ENCODE peak calls at places on chromosomes 16 and 17, in six cellular contexts. One of them, this sample, is unnamed.

GRCh38 chr16:58938856-58939255 is 204.7 kb upstream of the GOT2 start:
- DNase-seq in stomach: no peak
- DNase-seq in A549: no peak
- DNase-seq in H1: no peak
- DNase-seq in body of pancreas: no peak
- DNase-seq in lower leg skin: no peak
- DNase-seq in this sample: no peak

GRCh38 chr17:77782611-77783010 is 175.9 kb upstream of the TNRC6C start:
- DNase-seq in lower leg skin: no peak
- DNase-seq in body of pancreas: no peak
- DNase-seq in stomach: no peak
- DNase-seq in H1: no peak
- DNase-seq in A549: no peak
- DNase-seq in this sample: no peak

GRCh38 chr17:79294459-79295071 is 219.9 kb downstream of the ENGASE start:
- DNase-seq in A549: peak
- DNase-seq in lower leg skin: no peak
- DNase-seq in body of pancreas: peak
- DNase-seq in H1: peak
- DNase-seq in stomach: peak
- DNase-seq in this sample: peak

GRCh38 chr16:49439050-49439449 is 65.4 kb downstream of the C16orf78 start:
- DNase-seq in lower leg skin: no peak
- DNase-seq in body of pancreas: no peak
- DNase-seq in stomach: no peak
- DNase-seq in H1: no peak
- DNase-seq in A549: no peak
- DNase-seq in this sample: no peak

GRCh38 chr16:88634141-88634993 is 4.0 kb upstream of the IL17C start:
- DNase-seq in A549: no peak
- DNase-seq in body of pancreas: no peak
- DNase-seq in lower leg skin: no peak
- DNase-seq in stomach: peak
- DNase-seq in H1: no peak
- DNase-seq in this sample: peak

GRCh38 chr16:52577130-52577706 is 30.3 kb upstream of the TOX3 start:
- DNase-seq in lower leg skin: no peak
- DNase-seq in body of pancreas: no peak
- DNase-seq in A549: no peak
- DNase-seq in stomach: no peak
- DNase-seq in H1: no peak
- DNase-seq in this sample: no peak

GRCh38 chr17:21157586-21158370 is 31.0 kb downstream of the DHRS7B start:
- DNase-seq in A549: no peak
- DNase-seq in H1: no peak
- DNase-seq in lower leg skin: no peak
- DNase-seq in stomach: no peak
- DNase-seq in body of pancreas: no peak
- DNase-seq in this sample: no peak

GRCh38 chr16:54244061-54244886 is 42.3 kb downstream of the IRX3 start:
- DNase-seq in stomach: no peak
- DNase-seq in body of pancreas: no peak
- DNase-seq in H1: no peak
- DNase-seq in lower leg skin: no peak
- DNase-seq in A549: no peak
- DNase-seq in this sample: no peak

GRCh38 chr16:7849891-7850290 is 517.2 kb downstream of the RBFOX1 start:
- DNase-seq in A549: no peak
- DNase-seq in H1: no peak
- DNase-seq in body of pancreas: peak
- DNase-seq in stomach: no peak
- DNase-seq in lower leg skin: no peak
- DNase-seq in this sample: no peak

GRCh38 chr16:67723151-67723915 is 4.2 kb upstream of the GFOD2 start:
- DNase-seq in A549: no peak
- DNase-seq in stomach: no peak
- DNase-seq in body of pancreas: no peak
- DNase-seq in lower leg skin: no peak
- DNase-seq in H1: no peak
- DNase-seq in this sample: no peak

GRCh38 chr16:29708917-29709600 is 30.1 kb downstream of the QPRT start:
- DNase-seq in stomach: no peak
- DNase-seq in H1: peak
- DNase-seq in A549: no peak
- DNase-seq in lower leg skin: no peak
- DNase-seq in body of pancreas: no peak
- DNase-seq in this sample: no peak

GRCh38 chr16:57945740-57946138 is 25.2 kb downstream of the CNGB1 start:
- DNase-seq in stomach: no peak
- DNase-seq in A549: no peak
- DNase-seq in lower leg skin: no peak
- DNase-seq in H1: no peak
- DNase-seq in body of pancreas: no peak
- DNase-seq in this sample: no peak

GRCh38 chr17:61806081-61806828 is 57.1 kb downstream of the BRIP1 start:
- DNase-seq in H1: no peak
- DNase-seq in lower leg skin: no peak
- DNase-seq in A549: no peak
- DNase-seq in stomach: no peak
- DNase-seq in body of pancreas: no peak
- DNase-seq in this sample: no peak

GRCh38 chr16:54576776-54577175 is 290.2 kb upstream of the IRX3 start:
- DNase-seq in lower leg skin: no peak
- DNase-seq in body of pancreas: no peak
- DNase-seq in H1: no peak
- DNase-seq in stomach: no peak
- DNase-seq in A549: no peak
- DNase-seq in this sample: no peak

GRCh38 chr17:49996495-49997255 is 1.7 kb upstream of the DLX3 start:
- DNase-seq in A549: peak
- DNase-seq in body of pancreas: peak
- DNase-seq in stomach: peak
- DNase-seq in H1: no peak
- DNase-seq in lower leg skin: no peak
- DNase-seq in this sample: peak

GRCh38 chr16:6081320-6081976 is 983.9 kb upstream of the EEF2KMT start:
- DNase-seq in H1: peak
- DNase-seq in A549: peak
- DNase-seq in stomach: no peak
- DNase-seq in lower leg skin: no peak
- DNase-seq in body of pancreas: peak
- DNase-seq in this sample: peak

GRCh38 chr16:12568438-12568837 is 235.2 kb downstream of the CPPED1 start:
- DNase-seq in lower leg skin: no peak
- DNase-seq in body of pancreas: no peak
- DNase-seq in A549: no peak
- DNase-seq in H1: no peak
- DNase-seq in stomach: no peak
- DNase-seq in this sample: no peak

GRCh38 chr17:64785050-64785449 is 122.9 kb upstream of the SMURF2 start:
- DNase-seq in stomach: no peak
- DNase-seq in A549: no peak
- DNase-seq in body of pancreas: peak
- DNase-seq in lower leg skin: no peak
- DNase-seq in H1: no peak
- DNase-seq in this sample: no peak

GRCh38 chr16:66041907-66042306 is 324.6 kb upstream of the CDH5 start:
- DNase-seq in H1: no peak
- DNase-seq in A549: no peak
- DNase-seq in lower leg skin: no peak
- DNase-seq in stomach: no peak
- DNase-seq in body of pancreas: no peak
- DNase-seq in this sample: no peak

GRCh38 chr16:86185089-86185488 is 286.1 kb downstream of the IRF8 start:
- DNase-seq in body of pancreas: no peak
- DNase-seq in stomach: no peak
- DNase-seq in H1: no peak
- DNase-seq in A549: no peak
- DNase-seq in lower leg skin: no peak
- DNase-seq in this sample: no peak

GRCh38 chr17:44903012-44903685 is 3.9 kb upstream of the EFTUD2 start:
- DNase-seq in body of pancreas: no peak
- DNase-seq in A549: no peak
- DNase-seq in stomach: no peak
- DNase-seq in H1: no peak
- DNase-seq in lower leg skin: no peak
- DNase-seq in this sample: no peak

GRCh38 chr17:79301469-79301868 is 226.8 kb downstream of the ENGASE start:
- DNase-seq in body of pancreas: no peak
- DNase-seq in H1: no peak
- DNase-seq in A549: no peak
- DNase-seq in stomach: no peak
- DNase-seq in lower leg skin: no peak
- DNase-seq in this sample: no peak

GRCh38 chr16:30760160-30760559 is 1.7 kb downstream of the CFAP119 start:
- DNase-seq in A549: no peak
- DNase-seq in lower leg skin: no peak
- DNase-seq in body of pancreas: no peak
- DNase-seq in stomach: no peak
- DNase-seq in H1: no peak
- DNase-seq in this sample: no peak

GRCh38 chr16:67966549-67967182 is 1.8 kb downstream of the SLC12A4 start:
- DNase-seq in H1: no peak
- DNase-seq in A549: peak
- DNase-seq in lower leg skin: no peak
- DNase-seq in body of pancreas: no peak
- DNase-seq in stomach: no peak
- DNase-seq in this sample: peak

GRCh38 chr16:1782408-1783247 is at the start of the genes NUBP2 and SPSB3:
- DNase-seq in lower leg skin: peak
- DNase-seq in A549: peak
- DNase-seq in H1: peak
- DNase-seq in stomach: peak
- DNase-seq in body of pancreas: peak
- DNase-seq in this sample: peak
- TF ChIP-seq POLR2A in lower leg skin: no peak
- TF ChIP-seq POLR2A in A549: peak
- TF ChIP-seq POLR2A in H1: no peak
- TF ChIP-seq POLR2A in stomach: no peak
- TF ChIP-seq POLR2A in body of pancreas: peak
- TF ChIP-seq POLR2A in this sample: peak

DNA sequence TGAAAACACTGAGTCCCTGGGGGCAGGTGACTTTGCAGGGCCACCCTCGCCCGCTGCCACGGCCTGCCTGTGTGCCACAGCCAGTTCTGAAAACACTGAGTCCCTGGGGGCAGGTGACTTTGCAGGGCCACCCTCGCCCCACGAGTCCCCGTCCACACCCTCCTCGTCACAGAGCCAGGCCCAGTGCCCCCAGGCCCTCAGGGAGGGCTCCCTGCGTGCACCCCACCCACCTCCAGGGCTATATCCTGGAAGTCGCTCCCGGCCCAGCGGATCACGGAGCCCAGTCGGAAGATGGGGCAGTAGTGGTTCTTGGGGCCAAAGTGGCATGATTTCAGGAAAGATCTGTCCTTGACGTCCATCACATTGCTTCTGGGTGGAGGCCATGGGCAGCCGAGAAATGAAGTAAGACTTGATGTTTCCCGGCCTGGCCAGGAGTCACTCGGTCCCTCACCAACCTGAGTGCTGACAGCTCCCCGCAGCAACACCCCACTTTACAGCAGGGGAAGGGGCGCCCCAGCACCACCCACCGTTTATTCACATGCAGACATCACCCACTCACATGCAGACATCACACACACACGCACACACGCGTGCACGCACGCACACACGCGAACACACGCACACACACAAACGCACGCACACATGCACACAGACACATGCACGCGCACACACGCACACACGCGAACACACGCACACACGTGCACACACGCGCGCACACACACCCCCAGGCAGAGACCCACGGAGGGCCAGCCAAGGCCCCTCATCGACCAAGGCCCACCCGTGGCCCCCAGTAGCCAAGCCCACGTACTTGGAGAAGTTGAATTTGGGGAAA is 6.5 kb downstream of the P2RX5 start:
- DNase-seq in lower leg skin: no peak
- DNase-seq in stomach: no peak
- DNase-seq in H1: no peak
- DNase-seq in body of pancreas: no peak
- DNase-seq in A549: no peak
- DNase-seq in this sample: no peak
- TF ChIP-seq POLR2A in lower leg skin: no peak
- TF ChIP-seq POLR2A in stomach: no peak
- TF ChIP-seq POLR2A in H1: no peak
- TF ChIP-seq POLR2A in body of pancreas: no peak
- TF ChIP-seq POLR2A in A549: no peak
- TF ChIP-seq POLR2A in this sample: no peak

GRCh38 chr16:22206847-22207714 is 1.0 kb downstream of the EEF2K start:
- DNase-seq in stomach: peak
- DNase-seq in body of pancreas: peak
- DNase-seq in A549: peak
- DNase-seq in H1: no peak
- DNase-seq in lower leg skin: peak
- DNase-seq in this sample: peak

GRCh38 chr16:22207715-22208360 is 1.8 kb downstream of the EEF2K start:
- DNase-seq in H1: no peak
- DNase-seq in body of pancreas: no peak
- DNase-seq in lower leg skin: no peak
- DNase-seq in stomach: no peak
- DNase-seq in A549: no peak
- DNase-seq in this sample: no peak

GRCh38 chr16:22204091-22204655 is 1.9 kb upstream of the EEF2K start:
- DNase-seq in H1: no peak
- DNase-seq in body of pancreas: no peak
- DNase-seq in lower leg skin: no peak
- DNase-seq in stomach: no peak
- DNase-seq in A549: no peak
- DNase-seq in this sample: no peak

GRCh38 chr16:22205577-22206012 is 483 bp upstream of the EEF2K start:
- DNase-seq in stomach: no peak
- DNase-seq in A549: no peak
- DNase-seq in H1: no peak
- DNase-seq in lower leg skin: no peak
- DNase-seq in body of pancreas: no peak
- DNase-seq in this sample: no peak

GRCh38 chr16:22206013-22206846 is at the start of gene EEF2K:
- DNase-seq in A549: peak
- DNase-seq in stomach: peak
- DNase-seq in H1: peak
- DNase-seq in lower leg skin: peak
- DNase-seq in body of pancreas: peak
- DNase-seq in this sample: peak
- TF ChIP-seq POLR2A in A549: peak
- TF ChIP-seq POLR2A in stomach: no peak
- TF ChIP-seq POLR2A in H1: no peak
- TF ChIP-seq POLR2A in lower leg skin: no peak
- TF ChIP-seq POLR2A in body of pancreas: peak
- TF ChIP-seq POLR2A in this sample: peak

GRCh38 chr17:75516255-75516618 is at the start of gene TSEN54:
- DNase-seq in lower leg skin: peak
- DNase-seq in H1: no peak
- DNase-seq in body of pancreas: peak
- DNase-seq in stomach: peak
- DNase-seq in A549: peak
- DNase-seq in this sample: peak
- TF ChIP-seq POLR2A in lower leg skin: no peak
- TF ChIP-seq POLR2A in H1: no peak
- TF ChIP-seq POLR2A in body of pancreas: no peak
- TF ChIP-seq POLR2A in stomach: no peak
- TF ChIP-seq POLR2A in A549: peak
- TF ChIP-seq POLR2A in this sample: no peak

This sample was measured in erythroblast.